ENCODE peak calls at places on chromosomes 4 and X, in nine cellular contexts. F is HCT116, M is transverse colon, L is suprapubic skin, E is esophagus muscularis mucosa, O is endothelial cell of umbilical vein, Z is breast epithelium, C is GM12878, T is upper lobe of left lung. N is an unnamed sample.

GRCh38 chr4:158801066-158801465 is 32.2 kb downstream of the FNIP2 start:
- DNase-seq in E (no peak), F (no peak), C (no peak), O (no peak), T (no peak), M (peak), L (no peak), Z (no peak), N (no peak)

GRCh38 chr4:89899854-89900253 is 5.2 kb downstream of the MMRN1 start:
- DNase-seq in E (no peak), O (peak), L (no peak), T (no peak), Z (no peak), C (no peak), M (no peak), F (no peak), N (no peak)

GRCh38 chr4:8736083-8736825 is 135.4 kb downstream of the HMX1 start:
- DNase-seq in O (no peak), Z (no peak), F (no peak), T (no peak), E (peak), L (no peak), M (no peak), C (no peak), N (no peak)

GRCh38 chrX:69104756-69105434 is 60.4 kb downstream of the PJA1 start:
- DNase-seq in L (no peak), E (no peak), M (no peak), O (no peak), T (no peak), Z (no peak), C (no peak), F (no peak), N (no peak)

GRCh38 chrX:7252013-7252610 is 104.2 kb upstream of the PUDP start:
- DNase-seq in M (peak), O (no peak), F (no peak), L (no peak), Z (peak), C (no peak), E (no peak), T (no peak), N (peak)

GRCh38 chrX:135295238-135295943 is 13.9 kb upstream of the ETDC start:
- DNase-seq in E (no peak), L (no peak), F (no peak), C (peak), O (peak), Z (no peak), M (peak), T (peak), N (no peak)

GRCh38 chr4:4271912-4272311 is 18.0 kb downstream of the LYAR start:
- DNase-seq in C (no peak), E (no peak), O (no peak), L (no peak), F (no peak), T (no peak), M (no peak), Z (no peak), N (no peak)

GRCh38 chrX:152637649-152638442 is at the start of gene GABRQ:
- DNase-seq in M (peak), L (no peak), C (no peak), Z (no peak), T (peak), O (peak), E (peak), F (peak), N (peak)

GRCh38 chr4:154439224-154439623 is 52.4 kb downstream of the DCHS2 start:
- DNase-seq in T (no peak), E (no peak), M (no peak), C (no peak), O (no peak), L (no peak), Z (no peak), F (no peak), N (no peak)

GRCh38 chrX:150574824-150575409 is 6.5 kb downstream of the MTM1 start:
- DNase-seq in M (no peak), L (no peak), T (no peak), O (no peak), Z (no peak), C (no peak), E (no peak), F (no peak), N (no peak)

GRCh38 chr4:77877771-77878170 is 15.1 kb downstream of the MRPL1 start:
- DNase-seq in M (no peak), T (no peak), Z (no peak), E (no peak), F (no peak), O (no peak), C (no peak), L (no peak), N (no peak)

GRCh38 chr4:68744368-68744767 is 71.4 kb upstream of the UGT2B10 start:
- DNase-seq in E (no peak), L (no peak), F (no peak), T (no peak), M (no peak), C (no peak), O (no peak), Z (no peak), N (no peak)

DNA sequence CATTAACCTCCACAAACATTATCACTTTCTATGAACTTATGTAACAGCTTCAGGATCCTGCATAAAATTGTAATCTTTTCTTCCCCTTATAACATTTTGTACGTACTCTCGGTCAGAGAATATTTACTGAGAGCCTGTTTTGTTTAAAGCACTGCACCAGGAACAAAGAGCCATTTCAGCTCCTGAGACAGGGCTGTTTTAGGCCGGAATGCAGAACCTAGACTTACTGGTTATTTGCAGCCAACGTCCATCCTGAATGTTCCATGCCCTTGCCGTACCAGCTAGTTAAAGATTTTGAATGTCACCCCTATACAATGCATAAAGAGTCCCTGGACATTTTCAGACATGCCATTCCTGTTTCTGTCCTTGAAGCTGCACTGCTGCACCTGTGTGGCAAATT is 248.8 kb downstream of the PCDH7 start:
- DNase-seq in F (no peak), E (no peak), T (no peak), O (no peak), L (no peak), C (no peak), Z (no peak), M (no peak), N (no peak)
- H3K4me3 ChIP-seq in F (no peak), E (no peak), T (no peak), O (no peak), L (no peak), C (no peak), Z (no peak), M (no peak), N (no peak)

GRCh38 chr4:176919631-176920030 is 126.9 kb upstream of the VEGFC start:
- DNase-seq in T (no peak), C (no peak), E (no peak), F (no peak), Z (no peak), O (no peak), M (no peak), L (no peak), N (no peak)

GRCh38 chr4:176925962-176926361 is 133.2 kb upstream of the VEGFC start:
- DNase-seq in M (no peak), O (no peak), L (no peak), E (no peak), T (no peak), F (no peak), Z (no peak), C (no peak), N (no peak)

GRCh38 chr4:176924238-176924637 is 131.5 kb upstream of the VEGFC start:
- DNase-seq in O (no peak), E (no peak), F (no peak), Z (no peak), T (no peak), C (no peak), L (no peak), M (no peak), N (no peak)

GRCh38 chr4:176921256-176921655 is 128.5 kb upstream of the VEGFC start:
- DNase-seq in E (no peak), M (no peak), L (no peak), T (no peak), Z (no peak), O (peak), F (no peak), C (no peak), N (no peak)

DNA sequence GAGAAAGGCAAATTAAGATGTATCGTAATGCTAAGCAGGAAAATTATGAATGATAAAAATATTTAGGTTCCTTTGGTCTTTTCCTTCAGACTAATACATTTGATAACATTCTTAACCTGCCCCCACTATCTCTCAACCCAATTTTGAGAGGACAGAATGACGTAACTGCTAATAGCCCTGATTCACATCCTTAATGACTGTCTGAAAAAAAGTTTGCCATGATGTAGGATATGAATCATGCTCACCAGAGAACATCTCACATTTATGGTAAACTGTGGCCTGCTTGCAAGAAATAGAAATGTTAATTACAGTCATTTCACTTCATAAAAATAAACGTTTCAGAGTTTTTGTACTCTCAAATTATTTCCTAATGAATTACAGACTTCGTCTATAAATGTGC is 128.0 kb upstream of the VEGFC start:
- DNase-seq in M (no peak), O (peak), Z (no peak), C (no peak), T (no peak), E (no peak), F (no peak), L (no peak), N (no peak)
- TF ChIP-seq POLR2AphosphoS5 in M (no peak), O (peak), Z (no peak), C (no peak), T (no peak), E (no peak), F (no peak), L (no peak), N (no peak)

GRCh38 chr4:118884716-118885115 is 3.9 kb upstream of the SYNPO2 start:
- DNase-seq in Z (no peak), E (no peak), L (no peak), M (no peak), T (no peak), C (no peak), O (no peak), F (no peak), N (no peak)

GRCh38 chr4:118894034-118894433 is 5.4 kb downstream of the SYNPO2 start:
- DNase-seq in E (no peak), C (no peak), M (no peak), Z (no peak), L (no peak), F (no peak), T (no peak), O (no peak), N (no peak)

GRCh38 chr4:118883861-118884260 is 4.8 kb upstream of the SYNPO2 start:
- DNase-seq in C (no peak), F (no peak), O (no peak), T (no peak), E (no peak), M (no peak), L (no peak), Z (no peak), N (no peak)

GRCh38 chr4:118888666-118889312 is at the start of gene SYNPO2:
- DNase-seq in E (peak), Z (peak), O (peak), F (peak), C (no peak), M (peak), L (peak), T (peak), N (peak)

GRCh38 chr4:118889313-118889694 is 650 bp downstream of the SYNPO2 start:
- DNase-seq in E (no peak), C (no peak), F (no peak), M (no peak), Z (no peak), L (no peak), T (no peak), O (no peak), N (no peak)
- H3K4me3 ChIP-seq in E (peak), C (peak), F (peak), M (peak), Z (peak), L (peak), T (peak), O (no peak), N (peak)

GRCh38 chr4:124111922-124112321 is 600.6 kb downstream of the ANKRD50 start:
- DNase-seq in M (no peak), C (no peak), L (no peak), O (peak), F (peak), T (no peak), Z (no peak), E (no peak), N (peak)
- TF ChIP-seq POLR2AphosphoS5 in M (no peak), C (no peak), L (no peak), O (no peak), F (no peak), T (no peak), Z (no peak), E (no peak), N (peak)

GRCh38 chr4:152180369-152180768 is 355.5 kb downstream of the FBXW7 start:
- DNase-seq in L (no peak), C (no peak), Z (no peak), F (no peak), O (no peak), E (no peak), T (no peak), M (no peak), N (no peak)
- H3K4me3 ChIP-seq in L (no peak), C (no peak), Z (no peak), F (no peak), O (no peak), E (no peak), T (no peak), M (no peak), N (no peak)

GRCh38 chrX:13662537-13662841 is 9.5 kb downstream of the TCEANC start:
- DNase-seq in E (no peak), O (no peak), C (no peak), L (no peak), Z (no peak), F (no peak), T (no peak), M (no peak), N (no peak)
- TF ChIP-seq POLR2AphosphoS5 in E (no peak), O (no peak), C (no peak), L (no peak), Z (peak), F (no peak), T (no peak), M (peak), N (no peak)

GRCh38 chr4:142350886-142351285 is 495.2 kb downstream of the INPP4B start:
- DNase-seq in F (no peak), M (peak), L (no peak), E (no peak), T (no peak), Z (no peak), C (no peak), O (peak), N (no peak)

GRCh38 chr4:142345909-142346308 is 500.2 kb downstream of the INPP4B start:
- DNase-seq in M (no peak), L (no peak), T (no peak), E (no peak), F (no peak), Z (no peak), O (no peak), C (no peak), N (no peak)

GRCh38 chr4:142347241-142347640 is 498.9 kb downstream of the INPP4B start:
- DNase-seq in O (no peak), L (no peak), F (no peak), C (no peak), Z (no peak), T (no peak), M (no peak), E (no peak), N (no peak)

GRCh38 chr4:142351958-142352357 is 494.1 kb downstream of the INPP4B start:
- DNase-seq in L (no peak), O (peak), T (no peak), E (no peak), Z (no peak), F (no peak), C (no peak), M (no peak), N (no peak)

DNA sequence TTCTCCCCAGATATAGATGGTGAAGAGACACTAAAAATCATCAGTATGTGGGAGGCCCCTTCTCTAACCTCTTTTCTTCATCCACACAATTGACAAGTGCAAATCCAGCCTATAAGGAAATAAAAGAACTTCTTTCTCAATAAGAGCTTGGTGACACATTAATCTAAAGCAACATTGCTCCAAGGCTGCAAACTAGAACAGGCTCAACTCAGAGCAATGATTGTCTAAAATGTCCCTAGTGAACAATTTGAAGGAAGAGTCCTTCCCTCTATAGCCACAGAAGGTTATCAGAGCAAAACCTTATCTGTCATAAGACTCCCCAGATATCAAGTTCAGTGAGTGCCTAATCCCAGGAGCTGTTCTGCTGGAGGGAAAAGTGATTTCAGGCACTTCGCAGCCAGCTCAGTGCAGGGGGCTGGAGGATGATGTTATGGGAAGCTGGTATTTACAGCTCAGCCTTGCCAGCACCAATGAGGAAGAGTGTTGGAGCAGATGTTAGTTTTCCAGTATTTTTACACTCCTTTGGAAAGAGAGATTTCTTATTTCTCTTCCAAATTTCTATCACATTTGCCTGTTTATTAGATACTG is 497.5 kb downstream of the INPP4B start:
- DNase-seq in T (no peak), Z (no peak), E (no peak), C (no peak), M (no peak), F (no peak), L (no peak), O (no peak), N (no peak)
- H3K4me3 ChIP-seq in T (no peak), Z (no peak), E (no peak), C (no peak), M (no peak), F (no peak), L (no peak), O (no peak), N (no peak)

DNA sequence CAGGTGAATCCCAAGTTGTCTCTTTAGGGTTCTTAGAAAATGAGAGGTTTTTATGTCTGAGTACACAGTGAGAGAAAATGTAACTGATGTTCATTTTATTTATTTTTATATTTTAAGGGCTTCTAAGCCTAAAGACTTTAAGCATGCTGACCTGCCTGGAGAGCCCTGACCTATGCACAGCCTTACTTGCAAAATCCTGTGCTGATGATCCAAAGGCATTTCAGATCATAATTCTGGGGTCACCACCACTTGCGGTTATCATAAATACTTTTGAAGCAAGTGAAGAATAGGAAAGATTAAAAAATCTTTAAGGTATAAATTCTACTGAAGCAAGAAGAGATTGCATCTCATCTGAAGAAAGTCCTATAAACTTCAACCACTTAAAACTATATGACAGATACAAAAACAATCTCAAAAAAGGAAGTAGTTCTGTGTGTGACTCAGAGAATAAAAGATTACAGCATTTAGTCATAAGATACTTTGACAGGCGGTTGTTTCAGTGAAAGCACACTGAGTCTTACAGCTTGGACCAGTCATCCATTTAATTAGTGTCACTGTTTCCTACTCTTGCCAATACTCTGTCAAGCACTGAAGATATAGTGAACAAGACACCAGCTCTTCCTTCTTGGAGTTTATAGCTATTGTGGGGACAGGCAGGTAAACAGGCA is 245.2 kb upstream of the DIPK2B start:
- DNase-seq in F (peak), E (no peak), Z (no peak), C (no peak), M (no peak), L (no peak), O (peak), T (no peak), N (no peak)
- TF ChIP-seq POLR2AphosphoS5 in F (no peak), E (no peak), Z (no peak), C (no peak), M (peak), L (no peak), O (no peak), T (no peak), N (peak)

GRCh38 chr4:99591757-99592156 is 17.1 kb downstream of the MTTP start:
- DNase-seq in L (no peak), T (no peak), Z (no peak), E (no peak), M (peak), O (no peak), F (no peak), C (no peak), N (no peak)

GRCh38 chr4:99594818-99595217 is 20.2 kb downstream of the MTTP start:
- DNase-seq in M (no peak), O (no peak), C (no peak), E (no peak), Z (no peak), L (no peak), T (no peak), F (no peak), N (no peak)

GRCh38 chr4:99593781-99594636 is 19.4 kb downstream of the MTTP start:
- DNase-seq in M (no peak), O (no peak), C (no peak), L (no peak), T (no peak), F (no peak), Z (no peak), E (no peak), N (no peak)
- H3K4me3 ChIP-seq in M (no peak), O (no peak), C (no peak), L (no peak), T (no peak), F (no peak), Z (no peak), E (no peak), N (no peak)

DNA sequence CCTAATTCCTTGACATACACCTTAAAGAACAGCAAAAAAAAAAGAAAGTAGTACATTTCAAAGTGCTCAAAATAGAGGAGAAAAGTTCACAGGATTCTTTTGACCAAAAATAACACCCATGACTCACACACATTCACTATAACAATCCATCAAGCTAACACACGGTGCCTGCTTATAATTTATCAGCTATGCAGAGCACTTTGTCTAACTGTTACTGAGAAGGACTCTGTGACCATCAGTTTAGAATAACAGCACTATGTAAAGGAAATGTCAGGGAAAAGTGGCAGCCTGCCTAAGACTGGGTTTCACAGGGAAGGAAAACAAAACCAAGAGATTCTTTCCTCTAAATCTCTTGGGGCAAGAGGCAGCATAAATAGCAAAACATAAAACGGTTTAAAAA is 54.8 kb downstream of the CCDC149 start:
- DNase-seq in F (no peak), L (no peak), T (no peak), M (no peak), O (peak), C (no peak), Z (no peak), E (no peak), N (no peak)
- TF ChIP-seq POLR2AphosphoS5 in F (no peak), L (no peak), T (no peak), M (no peak), O (no peak), C (no peak), Z (no peak), E (no peak), N (peak)